ENCODE peak calls at places on chromosomes 7 and 10, in five cellular contexts. V is stimulated activated CD4-positive, alpha-beta T cell treated with anti-CD3 and anti-CD28 coated beads, Interleukin-1b, Interleukin-23, amount 100 ng/mL, for 4 hours; L is ACHN; R is stimulated activated naive CD4-positive, alpha-beta T cell; S is cardiac fibroblast. U is an unnamed sample.
A peak's percentile ranks its signal among the peaks of the same experiment; 100 is the strongest.

GRCh38 chr10:128873408-128873807 is 593.6 kb upstream of the MGMT start:
- DNase-seq in V (no peak), L (no peak), R (no peak), S (no peak), U (no peak)

GRCh38 chr10:11609492-11610093 is 1.9 kb downstream of the USP6NL start:
- DNase-seq in V (no peak), L (no peak), R (no peak), S (no peak), U (no peak)

GRCh38 chr7:139168480-139168879 is 59.0 kb upstream of the ZC3HAV1 start:
- DNase-seq in V (no peak), L (no peak), R (no peak), S (no peak), U (no peak)

GRCh38 chr10:129868470-129869035 is 95.5 kb downstream of the EBF3 start:
- DNase-seq in V (no peak), L (no peak), R (no peak), S (no peak), U (no peak)

GRCh38 chr10:99433378-99434020 is 3.1 kb upstream of the GOT1 start:
- DNase-seq in V (no peak), L (peak; percentile 23), R (no peak), S (no peak), U (no peak)

GRCh38 chr10:122656741-122657140 is 42.9 kb downstream of the C10orf120 start:
- DNase-seq in V (no peak), L (no peak), R (no peak), S (no peak), U (no peak)

GRCh38 chr7:24786941-24787340 is 29.7 kb upstream of the GSDME start:
- DNase-seq in V (no peak), L (peak; percentile 99), R (no peak), S (peak; percentile 98), U (peak; percentile 95)

GRCh38 chr10:82206831-82207230 is 331.8 kb downstream of the NRG3 start:
- DNase-seq in V (no peak), L (no peak), R (no peak), S (peak; percentile 57), U (peak; percentile 27)

GRCh38 chr7:68507644-68508043 is 1090.6 kb upstream of the AUTS2 start:
- DNase-seq in V (no peak), L (no peak), R (no peak), S (no peak), U (no peak)

GRCh38 chr10:69684981-69685353 is 54.9 kb downstream of the FAM241B start:
- DNase-seq in V (no peak), L (no peak), R (no peak), S (no peak), U (no peak)

GRCh38 chr10:17181751-17182150 is 19.7 kb downstream of the TRDMT1 start:
- DNase-seq in V (no peak), L (no peak), R (no peak), S (peak; percentile 32), U (no peak)

GRCh38 chr7:70693300-70693689 is 438.6 kb upstream of the GALNT17 start:
- DNase-seq in V (no peak), L (no peak), R (no peak), S (peak; percentile 31), U (no peak)

GRCh38 chr10:114751856-114752255 is 69.7 kb upstream of the FHIP2A start:
- DNase-seq in V (no peak), L (no peak), R (no peak), S (peak; percentile 60), U (no peak)

GRCh38 chr7:68258569-68258968 is 1261.9 kb downstream of the TYW1 start:
- DNase-seq in V (no peak), L (no peak), R (no peak), S (no peak), U (no peak)

GRCh38 chr7:40680657-40681056 is 545.9 kb downstream of the SUGCT start:
- DNase-seq in V (no peak), L (peak; percentile 50), R (no peak), S (peak; percentile 47), U (no peak)

GRCh38 chr7:124051978-124052377 is 19.1 kb upstream of the TMEM229A start:
- DNase-seq in V (no peak), L (no peak), R (no peak), S (no peak), U (no peak)

GRCh38 chr7:32161708-32162107 is 91.5 kb upstream of the PDE1C start:
- DNase-seq in V (no peak), L (no peak), R (no peak), S (peak; percentile 85), U (peak; percentile 17)

GRCh38 chr7:69739906-69740545 is 141.8 kb downstream of the AUTS2 start:
- DNase-seq in V (no peak), L (no peak), R (no peak), S (peak; percentile 35), U (no peak)

U was measured in dermis microvascular lymphatic vessel endothelial cell.